ENCODE peak calls at places on chromosomes 3 and 15, in six cellular contexts. J is posterior cingulate gyrus; Z is activated CD8-positive, alpha-beta memory T cell treated with anti-CD3 and anti-CD28 coated beads, Interleukin-2, amount 10 ng/mL, durations not matched to agents 7 days and 5 days; M is neural crest cell; O is endothelial cell; I is ovary. X is an unnamed sample.
A peak's percentile ranks its signal among the peaks of the same experiment; 100 is the strongest.

GRCh38 chr15:27481768-27482167 is 510.8 kb downstream of the GABRG3 start:
- DNase-seq in M (no peak), O (no peak), Z (no peak), I (no peak), J (no peak), X (no peak)

GRCh38 chr3:125212509-125213372 is at the start of gene SLC12A8:
- DNase-seq in I (no peak), M (no peak), O (no peak), J (no peak), Z (no peak), X (no peak)

GRCh38 chr3:42705039-42705767 is 2.6 kb upstream of the HHATL start:
- DNase-seq in Z (no peak), O (no peak), I (no peak), J (no peak), M (no peak), X (no peak)

GRCh38 chr3:133767607-133768006 is 21.4 kb downstream of the TF start:
- DNase-seq in Z (no peak), M (no peak), J (no peak), O (no peak), I (no peak), X (no peak)

GRCh38 chr3:186915808-186916796 is 14.2 kb upstream of the ST6GAL1 start:
- DNase-seq in Z (no peak), O (no peak), J (no peak), I (no peak), M (no peak), X (no peak)

GRCh38 chr15:93219859-93220258 is 130.8 kb upstream of the RGMA start:
- DNase-seq in Z (no peak), O (no peak), I (no peak), J (no peak), M (no peak), X (no peak)

GRCh38 chr3:115657168-115657567 is 33.9 kb downstream of the GAP43 start:
- DNase-seq in J (no peak), O (no peak), M (no peak), Z (no peak), I (no peak), X (no peak)

GRCh38 chr3:59081071-59081470 is 31.2 kb upstream of the CFAP20DC start:
- DNase-seq in O (no peak), M (no peak), I (no peak), J (no peak), Z (no peak), X (no peak)

GRCh38 chr15:48297668-48298067 is 33.6 kb upstream of the DUT start:
- DNase-seq in O (no peak), Z (no peak), I (no peak), J (no peak), M (no peak), X (no peak)

GRCh38 chr3:27826448-27826847 is 104.3 kb upstream of the EOMES start:
- DNase-seq in I (no peak), M (no peak), Z (no peak), O (no peak), J (no peak), X (no peak)

GRCh38 chr3:112132975-112133448 is at the start of gene GCSAM:
- DNase-seq in J (peak; percentile 17), M (no peak), Z (peak; percentile 79), I (no peak), O (no peak), X (no peak)

GRCh38 chr3:174951023-174951422 is 91.9 kb downstream of the NAALADL2 start:
- DNase-seq in I (no peak), O (no peak), J (no peak), M (no peak), Z (no peak), X (no peak)

GRCh38 chr3:33060609-33061337 is 36.2 kb downstream of the GLB1 start:
- DNase-seq in J (no peak), Z (peak; percentile 55), M (no peak), O (no peak), I (no peak), X (no peak)

GRCh38 chr3:35965908-35966307 is 326.6 kb downstream of the ARPP21 start:
- DNase-seq in I (no peak), J (no peak), Z (no peak), O (no peak), M (no peak), X (peak; percentile 20)

GRCh38 chr15:66459818-66460615 is 37.5 kb downstream of the SNAPC5 start:
- DNase-seq in J (no peak), Z (no peak), O (no peak), I (no peak), M (no peak), X (no peak)

GRCh38 chr3:126889276-126890201 is 93.4 kb upstream of the PLXNA1 start:
- DNase-seq in Z (no peak), O (no peak), M (no peak), I (no peak), J (no peak), X (no peak)

X was measured in NCI-H1092 treated with DMSO at 0.1 percent for 48 hours.